ENCODE peak calls at places on chromosomes 2 and 18, in ten cellular contexts. Q is psoas muscle, G is AG10803, L is heart left ventricle, P is HFF-Myc, Z is fibroblast of mammary gland, B is transverse colon, D is GM20000, Y is GM23338, N is AG04450. O is an unnamed sample.

GRCh38 chr2:150147889-150148683 is 339.4 kb downstream of the RND3 start:
- DNase-seq in D (no peak), Q (no peak), G (no peak), N (no peak), Y (no peak), B (no peak), Z (peak), L (no peak), P (no peak), O (no peak)

GRCh38 chr2:203025592-203025991 is 10.9 kb downstream of the NBEAL1 start:
- DNase-seq in D (no peak), Z (no peak), Q (no peak), P (no peak), L (no peak), Y (no peak), B (no peak), N (no peak), G (no peak), O (no peak)

GRCh38 chr2:127810156-127810636 is 775 bp downstream of the WDR33 start:
- DNase-seq in Q (no peak), D (no peak), Z (peak), B (peak), L (peak), G (peak), P (no peak), Y (peak), N (no peak), O (no peak)

GRCh38 chr2:47088371-47089082 is 66.6 kb downstream of the STPG4 start:
- DNase-seq in Q (no peak), G (no peak), N (no peak), Z (no peak), D (no peak), P (no peak), Y (peak), L (peak), B (no peak), O (peak)

GRCh38 chr2:235492850-235493344 is 946 bp upstream of the AGAP1 start:
- DNase-seq in B (no peak), Y (peak), Z (no peak), P (no peak), D (peak), N (no peak), Q (no peak), L (peak), G (peak), O (peak)

GRCh38 chr2:195304310-195304709 is 352.7 kb upstream of the SLC39A10 start:
- DNase-seq in Y (peak), G (peak), Q (no peak), L (no peak), N (no peak), Z (peak), D (no peak), P (no peak), B (no peak), O (peak)

GRCh38 chr2:45450633-45451032 is 160.4 kb downstream of the SRBD1 start:
- DNase-seq in P (no peak), Q (no peak), G (no peak), L (no peak), B (no peak), Y (no peak), N (no peak), Z (no peak), D (no peak), O (no peak)

GRCh38 chr2:3778841-3779505 is 75.6 kb downstream of the DCDC2C start:
- DNase-seq in Y (no peak), B (no peak), D (no peak), L (no peak), Z (no peak), Q (no peak), P (no peak), G (no peak), N (no peak), O (no peak)

GRCh38 chr2:38572167-38572566 is 30.6 kb downstream of the HNRNPLL start:
- DNase-seq in D (no peak), Q (no peak), Z (peak), N (peak), B (no peak), L (no peak), G (peak), P (peak), Y (no peak), O (no peak)

GRCh38 chr2:164841719-164842623 is at the start of gene COBLL1:
- DNase-seq in Y (peak), Q (peak), Z (peak), B (peak), L (peak), D (peak), P (peak), N (no peak), G (peak), O (peak)

GRCh38 chr18:10368456-10369453 is 85.7 kb upstream of the APCDD1 start:
- DNase-seq in L (no peak), D (no peak), G (no peak), Q (no peak), B (no peak), Z (no peak), Y (no peak), P (no peak), N (no peak), O (no peak)

GRCh38 chr2:10042301-10043161 is 819 bp upstream of the KLF11 start:
- DNase-seq in Z (peak), Y (peak), P (no peak), B (peak), D (peak), L (peak), G (peak), Q (peak), N (no peak), O (peak)

GRCh38 chr2:187024739-187025138 is 175.8 kb upstream of the ZSWIM2 start:
- DNase-seq in G (no peak), Z (no peak), N (no peak), Q (no peak), P (no peak), D (no peak), B (no peak), L (no peak), Y (no peak), O (no peak)

GRCh38 chr2:40363631-40364030 is 88.3 kb downstream of the SLC8A1 start:
- DNase-seq in D (no peak), G (peak), Z (peak), Q (no peak), B (no peak), Y (no peak), L (no peak), N (no peak), P (no peak), O (no peak)

GRCh38 chr2:29417630-29418029 is 302.4 kb downstream of the CLIP4 start:
- DNase-seq in Q (no peak), D (no peak), Z (no peak), B (no peak), P (no peak), L (no peak), N (no peak), G (no peak), Y (no peak), O (no peak)

GRCh38 chr2:85997016-85997970 is 108.4 kb downstream of the POLR1A start:
- DNase-seq in Q (peak), Z (no peak), B (no peak), G (peak), L (no peak), D (no peak), Y (no peak), P (no peak), N (no peak), O (no peak)

DNA sequence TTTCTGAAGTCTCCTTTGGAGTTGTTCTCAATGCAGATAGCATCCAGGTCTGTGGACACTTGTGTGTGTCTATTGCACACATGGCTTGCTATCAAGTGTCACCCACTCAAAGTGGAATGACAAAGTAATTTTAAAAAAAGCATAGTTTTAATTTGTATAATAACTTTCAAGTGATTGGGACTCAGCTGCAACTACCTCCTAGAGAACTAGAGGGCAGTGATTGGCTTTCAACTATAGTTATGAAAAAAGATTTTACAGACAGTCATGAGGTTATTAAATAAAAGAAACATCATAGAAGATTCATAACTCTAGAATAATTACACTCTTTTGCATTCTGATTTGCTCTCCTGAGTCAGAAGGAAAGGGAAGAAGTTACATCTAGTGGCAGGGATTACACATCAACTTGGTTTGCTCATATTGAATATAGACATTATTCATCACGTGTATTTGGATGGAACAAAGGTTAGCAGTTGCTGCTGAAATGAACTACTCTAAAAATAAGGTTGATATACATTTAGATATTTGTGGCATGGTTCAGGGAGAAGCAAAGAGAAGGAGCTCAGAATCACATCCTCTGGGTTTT is 4.7 kb downstream of the GPR39 start:
- DNase-seq in P (no peak), Y (no peak), N (no peak), Z (peak), L (no peak), Q (no peak), G (no peak), D (no peak), B (no peak), O (no peak)
- TF ChIP-seq CTCF in P (no peak), Y (no peak), N (peak), Z (peak), L (no peak), Q (no peak), G (peak), D (no peak), B (no peak), O (no peak)

GRCh38 chr2:160208662-160209229 is 8.7 kb upstream of the ITGB6 start:
- DNase-seq in Y (no peak), G (no peak), N (no peak), B (no peak), P (no peak), Q (no peak), L (no peak), D (no peak), Z (no peak), O (no peak)

GRCh38 chr2:160207804-160208661 is 8.0 kb upstream of the ITGB6 start:
- DNase-seq in Z (peak), Q (peak), D (no peak), P (peak), B (peak), G (peak), N (peak), Y (no peak), L (peak), O (no peak)

GRCh38 chr2:160207271-160207670 is 7.2 kb upstream of the ITGB6 start:
- DNase-seq in Y (no peak), B (no peak), L (no peak), D (no peak), Q (no peak), N (no peak), P (no peak), Z (no peak), G (no peak), O (no peak)

GRCh38 chr2:160210599-160211138 is 10.6 kb upstream of the ITGB6 start:
- DNase-seq in Q (peak), Y (peak), D (peak), P (peak), G (peak), B (peak), L (peak), Z (peak), N (no peak), O (peak)

DNA sequence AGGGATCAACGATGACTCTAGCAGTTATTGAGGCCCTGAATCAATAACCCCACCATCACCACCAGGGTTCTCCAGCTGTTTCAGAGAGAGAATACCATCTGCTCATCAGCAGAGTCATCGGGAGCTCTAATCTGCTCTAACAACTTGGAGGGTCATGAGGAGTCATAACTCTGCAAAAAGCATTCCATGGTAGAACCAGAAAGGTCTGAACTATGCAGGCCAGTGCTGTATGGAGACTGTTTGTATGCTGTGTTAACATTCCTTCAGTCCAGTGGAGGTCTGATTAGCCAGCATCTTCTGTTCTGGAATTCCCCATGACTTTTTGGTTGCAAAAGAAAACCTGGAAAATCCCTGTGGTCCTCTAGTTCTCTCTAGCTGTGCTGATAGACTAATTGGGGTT is 9.4 kb upstream of the ITGB6 start:
- DNase-seq in N (peak), D (no peak), Z (peak), L (no peak), B (no peak), G (peak), Y (no peak), P (peak), Q (no peak), O (no peak)
- TF ChIP-seq CTCF in N (peak), D (no peak), Z (peak), L (no peak), B (no peak), G (peak), Y (no peak), P (no peak), Q (no peak), O (no peak)

GRCh38 chr2:197310271-197310939 is at the start of gene ANKRD44:
- DNase-seq in P (peak), Q (peak), N (peak), L (peak), D (peak), Y (peak), B (peak), Z (peak), G (peak), O (peak)
- TF ChIP-seq CTCF in P (no peak), Q (peak), N (peak), L (peak), D (peak), Y (peak), B (peak), Z (no peak), G (no peak), O (no peak)

GRCh38 chr2:223784221-223784772 is 53.1 kb downstream of the AP1S3 start:
- DNase-seq in D (no peak), Y (no peak), L (no peak), P (no peak), B (no peak), N (no peak), G (no peak), Q (no peak), Z (no peak), O (no peak)

GRCh38 chr2:223774193-223774592 is 63.2 kb downstream of the AP1S3 start:
- DNase-seq in N (no peak), D (no peak), L (no peak), Y (no peak), Q (no peak), P (no peak), B (no peak), G (no peak), Z (no peak), O (no peak)

GRCh38 chr2:223781560-223781959 is 55.8 kb downstream of the AP1S3 start:
- DNase-seq in Z (no peak), Q (no peak), D (no peak), L (no peak), Y (no peak), N (no peak), G (no peak), P (no peak), B (no peak), O (no peak)

GRCh38 chr2:223779877-223780276 is 57.5 kb downstream of the AP1S3 start:
- DNase-seq in Z (peak), L (no peak), Q (no peak), Y (peak), N (no peak), B (no peak), G (no peak), P (peak), D (peak), O (peak)
- TF ChIP-seq CTCF in Z (peak), L (no peak), Q (no peak), Y (peak), N (peak), B (peak), G (peak), P (peak), D (peak), O (peak)

O was measured in endothelial cell.